ENCODE peak calls at places on chromosome 17, in six cellular contexts. R is tibial artery; C is HCT116; M is CD8-positive, alpha-beta T cell; K is ascending aorta; Z is Panc1. O is an unnamed sample.
A peak's percentile ranks its signal among the peaks of the same experiment; 100 is the strongest.

GRCh38 chr17:17710728-17711541 is 29.7 kb downstream of the RAI1 start:
- DNase-seq in R (peak; percentile 89), C (peak; percentile 72), M (no peak), K (peak; percentile 88), Z (no peak), O (no peak)

GRCh38 chr17:65071861-65072260 is 15.3 kb upstream of the GNA13 start:
- DNase-seq in R (no peak), C (no peak), M (no peak), K (no peak), Z (no peak), O (no peak)

GRCh38 chr17:30332057-30332542 is 1.8 kb downstream of the TMIGD1 start:
- DNase-seq in R (no peak), C (no peak), M (peak; percentile 57), K (no peak), Z (no peak), O (no peak)

GRCh38 chr17:8724451-8724850 is 20.2 kb downstream of the CCDC42 start:
- DNase-seq in R (peak; percentile 48), C (no peak), M (no peak), K (no peak), Z (no peak), O (no peak)

GRCh38 chr17:32519769-32520701 is 33.2 kb downstream of the CDK5R1 start:
- DNase-seq in R (peak; percentile 61), C (no peak), M (peak; percentile 69), K (no peak), Z (no peak), O (no peak)

GRCh38 chr17:28812980-28813377 is 29.6 kb downstream of the FAM222B start:
- DNase-seq in R (no peak), C (no peak), M (no peak), K (no peak), Z (no peak), O (no peak)

GRCh38 chr17:44543905-44544523 is 13.3 kb upstream of the FZD2 start:
- DNase-seq in R (no peak), C (no peak), M (no peak), K (no peak), Z (no peak), O (no peak)

GRCh38 chr17:17258011-17258410 is 21.0 kb upstream of the FLCN start:
- DNase-seq in R (no peak), C (no peak), M (no peak), K (no peak), Z (no peak), O (no peak)

GRCh38 chr17:30021708-30022317 is 80.4 kb downstream of the EFCAB5 start:
- DNase-seq in R (no peak), C (peak; percentile 37), M (no peak), K (no peak), Z (peak; percentile 28), O (no peak)

GRCh38 chr17:15264542-15264941 is 584 bp downstream of the PMP22 start:
- DNase-seq in R (no peak), C (no peak), M (no peak), K (no peak), Z (no peak), O (no peak)

GRCh38 chr17:63431618-63431938 is 14.5 kb downstream of the CYB561 start:
- DNase-seq in R (no peak), C (no peak), M (no peak), K (no peak), Z (no peak), O (no peak)

GRCh38 chr17:29155966-29156338 is 24.2 kb downstream of the MYO18A start:
- DNase-seq in R (no peak), C (no peak), M (no peak), K (no peak), Z (no peak), O (no peak)

GRCh38 chr17:75010683-75011406 is 1.6 kb upstream of the MRPL58 start:
- DNase-seq in R (no peak), C (no peak), M (no peak), K (no peak), Z (no peak), O (no peak)

GRCh38 chr17:27327871-27328270 is 34.0 kb downstream of the WSB1 start:
- DNase-seq in R (no peak), C (no peak), M (no peak), K (no peak), Z (no peak), O (no peak)

GRCh38 chr17:44916059-44916780 is 920 bp upstream of the GFAP start:
- DNase-seq in R (peak; percentile 62), C (no peak), M (no peak), K (no peak), Z (no peak), O (no peak)

GRCh38 chr17:38587956-38588771 is 17.6 kb downstream of the SRCIN1 start:
- DNase-seq in R (no peak), C (no peak), M (no peak), K (no peak), Z (no peak), O (no peak)

GRCh38 chr17:27569257-27569722 is 61.7 kb upstream of the LGALS9 start:
- DNase-seq in R (no peak), C (no peak), M (peak; percentile 57), K (no peak), Z (no peak), O (peak; percentile 63)

GRCh38 chr17:44436336-44436735 is 46.9 kb upstream of the ITGA2B start:
- DNase-seq in R (no peak), C (no peak), M (no peak), K (no peak), Z (no peak), O (no peak)

GRCh38 chr17:76124582-76125390 is 16.3 kb downstream of the FOXJ1 start:
- DNase-seq in R (no peak), C (no peak), M (no peak), K (no peak), Z (no peak), O (no peak)

GRCh38 chr17:34163681-34164080 is 91.4 kb upstream of the CCL2 start:
- DNase-seq in R (no peak), C (no peak), M (no peak), K (no peak), Z (no peak), O (no peak)

GRCh38 chr17:27180322-27180721 is 113.6 kb upstream of the WSB1 start:
- DNase-seq in R (no peak), C (no peak), M (no peak), K (no peak), Z (no peak), O (no peak)

GRCh38 chr17:8935194-8935593 is 30.3 kb downstream of the PIK3R5 start:
- DNase-seq in R (no peak), C (no peak), M (no peak), K (no peak), Z (no peak), O (no peak)

GRCh38 chr17:18155179-18155578 is 28.4 kb upstream of the ALKBH5 start:
- DNase-seq in R (no peak), C (no peak), M (no peak), K (no peak), Z (no peak), O (no peak)

DNA sequence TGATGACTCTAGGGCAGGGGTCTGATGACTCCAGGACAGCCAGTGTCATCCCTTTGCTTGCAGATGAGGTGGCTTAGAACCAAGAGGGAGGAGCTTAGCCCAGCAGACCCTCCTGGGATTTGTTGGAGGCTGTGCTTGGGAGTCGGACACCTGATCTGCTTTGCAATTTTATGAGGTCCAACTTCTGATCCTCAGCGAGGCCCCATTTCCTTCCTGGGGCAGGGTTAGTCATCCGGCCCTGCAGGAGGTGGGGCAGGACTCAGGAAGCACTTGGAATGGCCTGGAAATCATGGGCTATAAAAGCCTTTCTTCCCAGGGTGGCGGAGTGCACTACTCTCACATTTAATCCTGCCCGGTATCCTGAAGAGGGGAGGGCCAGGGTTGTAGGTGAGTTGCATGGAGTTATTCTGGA is 168.5 kb downstream of the MSI2 start:
- DNase-seq in R (no peak), C (peak; percentile 85), M (no peak), K (no peak), Z (no peak), O (no peak)
- H3K4me1 ChIP-seq in R (peaks cover 6% of the 10 kb centered on the region), C (peaks cover 73% of the 10 kb centered on the region), M (no peaks in the 10 kb centered on the region), K (no peaks in the 10 kb centered on the region), Z (no peaks in the 10 kb centered on the region), O (peaks cover 8% of the 10 kb centered on the region)

GRCh38 chr17:79077587-79077986 is 3.0 kb downstream of the ENGASE start:
- DNase-seq in R (no peak), C (no peak), M (no peak), K (no peak), Z (no peak), O (no peak)

GRCh38 chr17:79073706-79074088 is 927 bp upstream of the ENGASE start:
- DNase-seq in R (no peak), C (no peak), M (no peak), K (peak; percentile 78), Z (no peak), O (no peak)

GRCh38 chr17:79075433-79075805 is 795 bp downstream of the ENGASE start:
- DNase-seq in R (no peak), C (no peak), M (no peak), K (no peak), Z (no peak), O (no peak)

GRCh38 chr17:79074650-79075432 is at the start of gene ENGASE:
- DNase-seq in R (peak; percentile 97), C (peak; percentile 92), M (peak; percentile 93), K (peak; percentile 98), Z (no peak), O (peak; percentile 55)

GRCh38 chr17:79075861-79076406 is 1.3 kb downstream of the ENGASE start:
- DNase-seq in R (no peak), C (no peak), M (no peak), K (no peak), Z (no peak), O (no peak)
- H3K4me3 ChIP-seq in R (peak overlapping the region; percentile 80), C (peak overlapping the region; percentile 78), M (peak overlapping the region; percentile 52), K (peak overlapping the region; percentile 82), Z (peak overlapping the region; percentile 67), O (no peak overlapping the region)

DNA sequence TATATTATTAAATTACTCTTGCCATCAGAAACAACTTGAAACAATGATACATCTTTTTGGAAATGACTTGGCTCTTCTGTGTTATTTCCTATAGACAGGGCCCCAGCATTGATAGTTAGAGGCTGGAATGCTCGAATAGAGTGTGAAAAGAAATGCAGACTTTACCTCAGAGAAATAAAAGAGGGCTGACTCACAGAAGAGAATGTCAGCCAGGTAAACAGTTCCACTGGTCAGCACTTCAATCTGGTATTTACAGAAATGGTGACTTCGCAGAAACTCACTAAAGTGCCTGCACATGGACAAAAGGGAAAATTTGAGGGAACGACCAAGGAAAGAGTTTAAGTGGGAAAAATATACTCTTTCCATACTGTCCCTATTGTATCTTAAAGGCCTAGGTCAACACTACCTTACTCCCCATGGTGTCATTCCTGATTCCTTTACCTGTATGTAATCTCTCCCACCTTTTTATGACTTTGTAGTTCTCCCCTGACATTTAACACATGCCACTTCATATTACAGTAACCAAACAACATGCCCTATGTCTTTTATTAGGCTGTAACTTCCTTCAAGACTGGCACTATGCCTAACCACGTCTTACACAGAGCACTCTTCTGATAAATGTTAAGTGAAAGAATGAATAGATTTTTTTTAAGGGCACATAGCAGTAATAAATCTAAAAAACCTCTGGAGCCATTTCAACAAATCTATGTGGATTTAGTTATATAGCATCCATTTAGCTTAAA is 36.7 kb downstream of the AKAP10 start:
- DNase-seq in R (no peak), C (no peak), M (no peak), K (no peak), Z (no peak), O (no peak)
- H3K27ac ChIP-seq in R (no peak overlapping the region), C (peak overlapping the region; percentile 39), M (no peak overlapping the region), K (no peak overlapping the region), Z (no peak overlapping the region), O (no peak overlapping the region)

DNA sequence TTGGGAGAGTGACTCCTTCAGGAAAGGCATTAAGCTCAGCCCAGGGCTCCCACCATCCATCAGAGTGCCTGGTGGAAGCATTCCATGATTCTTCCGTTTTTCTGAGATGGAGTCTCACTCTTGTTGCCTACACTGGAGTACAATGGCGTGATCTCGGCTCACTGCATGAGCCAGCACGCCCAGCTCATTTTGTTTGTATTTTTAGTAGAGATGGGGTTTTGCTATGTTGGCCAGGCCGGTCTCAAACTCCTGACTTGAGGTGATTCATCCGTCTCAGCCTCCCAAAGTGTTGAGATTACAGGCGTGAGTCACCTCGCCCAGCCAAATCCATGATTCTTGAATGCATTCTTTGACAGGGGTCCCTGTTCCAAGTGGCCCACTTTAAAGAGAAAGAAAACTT is 23.1 kb downstream of the MIS12 start:
- DNase-seq in R (no peak), C (no peak), M (no peak), K (no peak), Z (no peak), O (no peak)
- H3K4me1 ChIP-seq in R (no peaks in the 10 kb centered on the region), C (no peaks in the 10 kb centered on the region), M (peaks cover 28% of the 10 kb centered on the region), K (no peaks in the 10 kb centered on the region), Z (no peaks in the 10 kb centered on the region), O (no peaks in the 10 kb centered on the region)